ENCODE peak calls at places on chromosomes 16 and 17, in ten cellular contexts. E is upper lobe of right lung; Q is CD4-positive, alpha-beta T cell; V is cardiac fibroblast; O is tibial nerve; R is psoas muscle; D is A549; B is OCI-LY7; Z is HFF-Myc; S is AG10803. A is an unnamed sample.

GRCh38 chr17:20926532-20926931 is 116.3 kb downstream of the USP22 start:
- DNase-seq in E (no peak), Q (no peak), V (peak), O (no peak), R (no peak), D (no peak), B (no peak), Z (no peak), S (peak), A (no peak)

GRCh38 chr17:67212716-67213417 is 32.1 kb downstream of the HELZ start:
- DNase-seq in E (no peak), Q (no peak), V (peak), O (no peak), R (no peak), D (no peak), B (no peak), Z (no peak), S (peak), A (no peak)

GRCh38 chr16:70398177-70398743 is 40.6 kb downstream of the ST3GAL2 start:
- DNase-seq in E (no peak), Q (no peak), V (no peak), O (no peak), R (no peak), D (no peak), B (no peak), Z (no peak), S (no peak), A (no peak)

GRCh38 chr16:57949013-57949412 is 21.9 kb downstream of the CNGB1 start:
- DNase-seq in E (no peak), Q (no peak), V (no peak), O (no peak), R (no peak), D (no peak), B (no peak), Z (no peak), S (no peak), A (no peak)

GRCh38 chr17:74481621-74482020 is 15.2 kb downstream of the CD300A start:
- DNase-seq in E (no peak), Q (no peak), V (no peak), O (no peak), R (no peak), D (no peak), B (no peak), Z (no peak), S (no peak), A (no peak)

GRCh38 chr17:48791128-48792032 is 25.6 kb downstream of the TTLL6 start:
- DNase-seq in E (peak), Q (no peak), V (peak), O (peak), R (peak), D (peak), B (peak), Z (peak), S (peak), A (peak)

GRCh38 chr17:10754861-10755591 is 25.2 kb upstream of the TMEM220 start:
- DNase-seq in E (no peak), Q (no peak), V (no peak), O (no peak), R (no peak), D (no peak), B (no peak), Z (no peak), S (no peak), A (no peak)

GRCh38 chr16:2698103-2698870 is 16.0 kb downstream of the KCTD5 start:
- DNase-seq in E (no peak), Q (no peak), V (no peak), O (no peak), R (no peak), D (no peak), B (no peak), Z (no peak), S (no peak), A (no peak)

GRCh38 chr17:18219016-18219415 is 6.4 kb upstream of the LLGL1 start:
- DNase-seq in E (no peak), Q (no peak), V (peak), O (peak), R (no peak), D (no peak), B (no peak), Z (no peak), S (peak), A (no peak)

GRCh38 chr16:56851671-56852400 is 13.2 kb upstream of the SLC12A3 start:
- DNase-seq in E (peak), Q (no peak), V (peak), O (no peak), R (no peak), D (peak), B (peak), Z (no peak), S (peak), A (no peak)

DNA sequence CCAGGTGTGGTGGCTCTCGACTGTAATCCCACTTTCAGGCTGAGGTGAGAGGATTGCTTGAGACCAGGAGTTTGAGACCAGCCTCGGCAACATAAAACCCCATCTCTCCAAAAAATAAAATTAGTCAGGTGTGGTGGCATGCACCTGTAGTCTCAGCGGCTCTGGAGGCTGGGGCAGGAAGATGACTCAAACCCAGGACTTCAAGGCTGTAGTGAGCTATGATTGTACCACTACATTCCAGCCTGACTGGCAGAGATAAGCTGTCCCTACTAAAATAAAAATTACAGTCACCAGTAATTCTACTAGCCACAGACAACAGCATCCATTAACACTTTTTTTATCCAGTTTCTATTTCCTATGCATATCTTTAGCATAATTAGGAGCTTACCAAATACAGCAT is 176.3 kb downstream of the CPPED1 start:
- DNase-seq in E (no peak), Q (no peak), V (no peak), O (no peak), R (no peak), D (no peak), B (no peak), Z (no peak), S (no peak), A (no peak)
- TF ChIP-seq CTCF in E (no peak), Q (no peak), V (no peak), O (no peak), R (no peak), D (no peak), B (no peak), Z (no peak), S (no peak), A (no peak)

GRCh38 chr16:26111900-26112299 is 420.1 kb downstream of the HS3ST4 start:
- DNase-seq in E (no peak), Q (no peak), V (no peak), O (no peak), R (no peak), D (peak), B (peak), Z (no peak), S (no peak), A (no peak)
- TF ChIP-seq CTCF in E (no peak), Q (no peak), V (no peak), O (no peak), R (no peak), D (no peak), B (peak), Z (no peak), S (no peak), A (peak)

DNA sequence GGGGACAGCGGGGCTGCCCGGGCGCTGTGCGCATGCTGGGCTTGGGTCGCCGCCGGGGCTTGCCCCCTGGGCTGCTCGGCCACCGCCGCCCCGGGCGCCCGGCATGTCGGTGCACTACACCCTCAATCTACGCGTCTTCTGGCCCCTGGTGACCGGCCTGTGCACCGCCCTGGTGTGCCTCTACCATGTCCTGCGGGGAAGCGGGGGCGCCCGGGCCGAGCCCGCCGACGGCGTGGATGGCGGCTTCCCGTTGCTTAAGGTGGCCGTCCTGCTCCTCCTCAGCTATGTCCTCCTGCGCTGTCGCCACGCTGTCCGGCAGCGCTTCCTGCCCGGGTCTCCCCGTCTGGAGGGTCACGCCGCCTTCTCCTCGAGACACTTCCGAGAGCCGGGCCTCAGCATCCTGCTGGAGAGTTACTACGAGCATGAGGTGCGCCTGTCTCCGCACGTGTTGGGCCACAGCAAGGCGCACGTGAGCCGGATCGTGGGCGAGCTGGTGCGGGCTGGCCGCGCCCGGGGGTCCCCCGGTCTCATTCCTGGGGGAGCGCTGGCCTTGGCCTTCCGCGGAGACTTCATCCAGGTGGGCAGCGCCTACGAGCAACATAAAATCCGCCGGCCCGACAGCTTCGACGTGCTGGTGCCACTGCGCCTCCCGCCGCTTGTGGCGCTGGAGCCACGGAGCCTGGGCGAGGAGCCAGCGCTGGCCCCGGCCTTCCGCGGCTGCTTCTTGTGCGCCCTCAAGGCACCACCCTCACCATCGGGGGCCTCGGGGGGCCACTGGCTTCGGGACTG is 789 bp downstream of the ITPRIPL2 start:
- DNase-seq in E (peak), Q (no peak), V (peak), O (peak), R (peak), D (peak), B (no peak), Z (no peak), S (peak), A (peak)
- TF ChIP-seq CTCF in E (no peak), Q (no peak), V (no peak), O (no peak), R (no peak), D (no peak), B (no peak), Z (no peak), S (peak), A (no peak)

GRCh38 chr17:37148171-37148570 is 199.4 kb downstream of the AATF start:
- DNase-seq in E (no peak), Q (no peak), V (peak), O (no peak), R (no peak), D (no peak), B (no peak), Z (no peak), S (no peak), A (no peak)
- TF ChIP-seq CTCF in E (no peak), Q (no peak), V (no peak), O (no peak), R (no peak), D (no peak), B (no peak), Z (no peak), S (no peak), A (no peak)

DNA sequence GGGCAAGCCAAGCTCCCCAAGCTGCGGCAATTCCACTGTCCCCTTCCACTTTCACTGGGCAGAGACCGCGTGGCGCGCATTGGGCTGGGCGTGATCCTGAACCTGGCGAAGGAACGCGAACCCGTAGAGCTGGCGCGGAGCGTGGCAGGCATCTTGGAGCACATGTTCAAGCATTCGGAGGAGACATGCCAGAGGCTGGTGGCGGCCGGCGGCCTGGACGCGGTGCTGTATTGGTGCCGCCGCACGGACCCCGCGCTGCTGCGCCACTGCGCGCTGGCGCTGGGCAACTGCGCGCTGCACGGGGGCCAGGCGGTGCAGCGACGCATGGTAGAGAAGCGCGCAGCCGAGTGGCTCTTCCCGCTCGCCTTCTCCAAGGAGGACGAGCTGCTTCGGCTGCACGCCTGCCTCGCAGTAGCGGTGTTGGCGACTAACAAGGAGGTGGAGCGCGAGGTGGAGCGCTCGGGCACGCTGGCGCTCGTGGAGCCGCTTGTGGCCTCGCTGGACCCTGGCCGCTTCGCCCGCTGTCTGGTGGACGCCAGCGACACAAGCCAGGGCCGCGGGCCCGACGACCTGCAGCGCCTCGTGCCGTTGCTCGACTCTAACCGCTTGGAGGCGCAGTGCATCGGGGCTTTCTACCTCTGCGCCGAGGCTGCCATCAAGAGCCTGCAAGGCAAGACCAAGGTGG is 9.8 kb downstream of the SARM1 start:
- DNase-seq in E (peak), Q (no peak), V (no peak), O (no peak), R (no peak), D (no peak), B (no peak), Z (no peak), S (no peak), A (peak)
- TF ChIP-seq CTCF in E (peak), Q (no peak), V (no peak), O (no peak), R (no peak), D (no peak), B (no peak), Z (no peak), S (peak), A (peak)

GRCh38 chr17:31558748-31559646 is 167.5 kb downstream of the RAB11FIP4 start:
- DNase-seq in E (peak), Q (no peak), V (peak), O (peak), R (peak), D (peak), B (peak), Z (peak), S (peak), A (peak)
- TF ChIP-seq CTCF in E (peak), Q (peak), V (peak), O (peak), R (peak), D (peak), B (peak), Z (peak), S (peak), A (peak)

GRCh38 chr17:42653179-42654124 is 5.6 kb upstream of the TUBG2 start:
- DNase-seq in E (no peak), Q (no peak), V (peak), O (peak), R (peak), D (no peak), B (no peak), Z (peak), S (peak), A (no peak)
- TF ChIP-seq CTCF in E (no peak), Q (no peak), V (no peak), O (no peak), R (no peak), D (no peak), B (no peak), Z (no peak), S (no peak), A (no peak)